ENCODE peak calls at places on chromosomes 1 and 21, in five cellular contexts. R is LoVo; G is Peyer's patch; Q is NCI-H1105; V is stimulated activated CD4-positive, alpha-beta T cell treated with anti-CD3 and anti-CD28 coated beads, TNF-alpha, amount 100 ng/mL, for 1 hour. X is an unnamed sample.

GRCh38 chr1:8986814-8987190 is 39.4 kb downstream of the SLC2A7 start:
- DNase-seq in V (no peak), G (no peak), R (no peak), Q (no peak), X (no peak)

GRCh38 chr1:912740-913301 is 10.9 kb upstream of the SAMD11 start:
- DNase-seq in V (no peak), G (peak), R (no peak), Q (no peak), X (no peak)

GRCh38 chr1:9689971-9690381 is 38.4 kb downstream of the PIK3CD start:
- DNase-seq in Q (no peak), R (no peak), G (peak), V (no peak), X (no peak)

GRCh38 chr1:85326381-85326780 is 49.9 kb upstream of the BCL10 start:
- DNase-seq in R (no peak), V (no peak), G (no peak), Q (no peak), X (no peak)

GRCh38 chr21:16587141-16587570 is 857.4 kb downstream of the USP25 start:
- DNase-seq in V (no peak), R (peak), G (no peak), Q (no peak), X (peak)

GRCh38 chr1:20373286-20373685 is 82.6 kb downstream of the VWA5B1 start:
- DNase-seq in V (no peak), Q (no peak), R (no peak), G (no peak), X (no peak)

GRCh38 chr1:233664804-233665574 is 51.1 kb downstream of the KCNK1 start:
- DNase-seq in G (no peak), V (no peak), R (no peak), Q (no peak), X (no peak)

GRCh38 chr1:54324031-54324654 is 82.1 kb downstream of the SSBP3 start:
- DNase-seq in G (no peak), R (no peak), Q (no peak), V (no peak), X (no peak)

GRCh38 chr1:111006556-111006955 is 42.8 kb upstream of the LRIF1 start:
- DNase-seq in G (no peak), Q (no peak), R (no peak), V (no peak), X (no peak)

GRCh38 chr1:173224280-173224886 is 17.3 kb upstream of the TNFSF4 start:
- DNase-seq in Q (no peak), R (no peak), V (no peak), G (no peak), X (peak)

GRCh38 chr1:18962121-18962721 is 5.7 kb upstream of the IFFO2 start:
- DNase-seq in Q (no peak), V (no peak), R (no peak), G (peak), X (no peak)

GRCh38 chr1:31095298-31095981 is 29.9 kb upstream of the PUM1 start:
- DNase-seq in G (no peak), V (no peak), Q (no peak), R (no peak), X (no peak)

GRCh38 chr21:42216726-42217572 is 2.0 kb upstream of the ABCG1 start:
- DNase-seq in Q (no peak), G (no peak), R (no peak), V (no peak), X (no peak)

GRCh38 chr1:51340380-51340779 is 10.0 kb upstream of the TTC39A start:
- DNase-seq in R (no peak), V (no peak), Q (no peak), G (no peak), X (no peak)

GRCh38 chr1:154765970-154766369 is 104.1 kb downstream of the KCNN3 start:
- DNase-seq in Q (no peak), V (no peak), R (peak), G (no peak), X (no peak)

GRCh38 chr1:68961143-68961542 is 464.3 kb upstream of the DEPDC1 start:
- DNase-seq in G (no peak), V (no peak), Q (no peak), R (no peak), X (no peak)

GRCh38 chr21:15722591-15723324 is 7.0 kb upstream of the USP25 start:
- DNase-seq in V (no peak), R (peak), Q (no peak), G (no peak), X (no peak)

GRCh38 chr1:32351859-32352745 is 10.2 kb downstream of the FAM229A start:
- DNase-seq in R (no peak), Q (peak), G (no peak), V (no peak), X (peak)

GRCh38 chr1:39892611-39893595 is 8.8 kb downstream of the MYCL start:
- DNase-seq in V (no peak), R (peak), Q (peak), G (no peak), X (peak)